ENCODE peak calls at places on chromosomes 16 and 17, in four cellular contexts. One of them, this sample, is unnamed.
A peak's percentile ranks its signal among the peaks of the same experiment; 100 is the strongest.

GRCh38 chr17:59694344-59694743 is 12.9 kb downstream of the PTRH2 start:
- DNase-seq in NCI-H460: no peak
- DNase-seq in OCI-M1: no peak
- DNase-seq in activated CD4-positive, alpha-beta T cell treated with anti-CD3 and anti-CD28 coated beads, Interleukin-2, amount 50 U/mL, for 1 hour: no peak
- DNase-seq in this sample: no peak

GRCh38 chr17:75295220-75296158 is 6.3 kb upstream of the SLC25A19 start:
- DNase-seq in OCI-M1: peak; percentile 7
- DNase-seq in NCI-H460: no peak
- DNase-seq in activated CD4-positive, alpha-beta T cell treated with anti-CD3 and anti-CD28 coated beads, Interleukin-2, amount 50 U/mL, for 1 hour: no peak
- DNase-seq in this sample: no peak

GRCh38 chr17:34110315-34110714 is 144.8 kb upstream of the CCL2 start:
- DNase-seq in activated CD4-positive, alpha-beta T cell treated with anti-CD3 and anti-CD28 coated beads, Interleukin-2, amount 50 U/mL, for 1 hour: no peak
- DNase-seq in NCI-H460: no peak
- DNase-seq in OCI-M1: no peak
- DNase-seq in this sample: peak; percentile 8

GRCh38 chr17:1485748-1486376 is 6.6 kb downstream of the MYO1C start:
- DNase-seq in NCI-H460: no peak
- DNase-seq in OCI-M1: peak; percentile 23
- DNase-seq in activated CD4-positive, alpha-beta T cell treated with anti-CD3 and anti-CD28 coated beads, Interleukin-2, amount 50 U/mL, for 1 hour: peak; percentile 67
- DNase-seq in this sample: no peak

GRCh38 chr16:22743401-22743800 is 70.6 kb upstream of the HS3ST2 start:
- DNase-seq in NCI-H460: no peak
- DNase-seq in OCI-M1: no peak
- DNase-seq in activated CD4-positive, alpha-beta T cell treated with anti-CD3 and anti-CD28 coated beads, Interleukin-2, amount 50 U/mL, for 1 hour: no peak
- DNase-seq in this sample: no peak

GRCh38 chr17:39143552-39144093 is 7.8 kb downstream of the PLXDC1 start:
- DNase-seq in OCI-M1: no peak
- DNase-seq in NCI-H460: no peak
- DNase-seq in activated CD4-positive, alpha-beta T cell treated with anti-CD3 and anti-CD28 coated beads, Interleukin-2, amount 50 U/mL, for 1 hour: no peak
- DNase-seq in this sample: no peak

GRCh38 chr17:42017866-42018200 is 594 bp upstream of the DNAJC7 start:
- DNase-seq in activated CD4-positive, alpha-beta T cell treated with anti-CD3 and anti-CD28 coated beads, Interleukin-2, amount 50 U/mL, for 1 hour: no peak
- DNase-seq in OCI-M1: no peak
- DNase-seq in NCI-H460: no peak
- DNase-seq in this sample: no peak

GRCh38 chr16:25081702-25082101 is 29.8 kb upstream of the LCMT1 start:
- DNase-seq in activated CD4-positive, alpha-beta T cell treated with anti-CD3 and anti-CD28 coated beads, Interleukin-2, amount 50 U/mL, for 1 hour: no peak
- DNase-seq in OCI-M1: no peak
- DNase-seq in NCI-H460: no peak
- DNase-seq in this sample: no peak

GRCh38 chr17:32558997-32559650 is 72.3 kb downstream of the CDK5R1 start:
- DNase-seq in OCI-M1: peak; percentile 61
- DNase-seq in activated CD4-positive, alpha-beta T cell treated with anti-CD3 and anti-CD28 coated beads, Interleukin-2, amount 50 U/mL, for 1 hour: no peak
- DNase-seq in NCI-H460: no peak
- DNase-seq in this sample: no peak

GRCh38 chr16:66508914-66509496 is 40.9 kb downstream of the TK2 start:
- DNase-seq in NCI-H460: no peak
- DNase-seq in OCI-M1: no peak
- DNase-seq in activated CD4-positive, alpha-beta T cell treated with anti-CD3 and anti-CD28 coated beads, Interleukin-2, amount 50 U/mL, for 1 hour: no peak
- DNase-seq in this sample: no peak

GRCh38 chr17:49703557-49704277 is 4.0 kb downstream of the SLC35B1 start:
- DNase-seq in NCI-H460: peak; percentile 26
- DNase-seq in activated CD4-positive, alpha-beta T cell treated with anti-CD3 and anti-CD28 coated beads, Interleukin-2, amount 50 U/mL, for 1 hour: no peak
- DNase-seq in OCI-M1: peak; percentile 34
- DNase-seq in this sample: no peak

GRCh38 chr17:2018716-2019490 is 6.2 kb downstream of the RTN4RL1 start:
- DNase-seq in NCI-H460: no peak
- DNase-seq in activated CD4-positive, alpha-beta T cell treated with anti-CD3 and anti-CD28 coated beads, Interleukin-2, amount 50 U/mL, for 1 hour: no peak
- DNase-seq in OCI-M1: no peak
- DNase-seq in this sample: no peak

GRCh38 chr17:42997390-42997983 is 732 bp upstream of the RPL27 start:
- DNase-seq in activated CD4-positive, alpha-beta T cell treated with anti-CD3 and anti-CD28 coated beads, Interleukin-2, amount 50 U/mL, for 1 hour: no peak
- DNase-seq in OCI-M1: peak; percentile 74
- DNase-seq in NCI-H460: no peak
- DNase-seq in this sample: no peak

This sample was measured in C1 segment of cervical spinal cord.